ENCODE peak calls at places on chromosomes 5 and 9, in four cellular contexts. B is neural crest cell, Q is adrenal gland, R is PC-3. G is an unnamed sample.

GRCh38 chr5:124596595-124597388 is 149.6 kb downstream of the ZNF608 start:
- DNase-seq in R (peak), B (no peak), Q (no peak), G (peak)

GRCh38 chr5:29588276-29588675 is 1605.2 kb upstream of the CDH6 start:
- DNase-seq in Q (no peak), B (no peak), R (peak), G (no peak)

GRCh38 chr9:115604831-115605483 is 487.0 kb upstream of the TNC start:
- DNase-seq in B (no peak), Q (no peak), R (peak), G (peak)

GRCh38 chr5:57413145-57413544 is 69.5 kb downstream of the ACTBL2 start:
- DNase-seq in Q (no peak), B (no peak), R (peak), G (no peak)

GRCh38 chr9:14056235-14056930 is 257.6 kb downstream of the NFIB start:
- DNase-seq in Q (no peak), R (no peak), B (no peak), G (no peak)

GRCh38 chr5:112848116-112848811 is 12.8 kb upstream of the SRP19 start:
- DNase-seq in R (peak), Q (no peak), B (no peak), G (peak)

GRCh38 chr5:148748702-148749101 is 77.7 kb upstream of the ADRB2 start:
- DNase-seq in B (no peak), R (no peak), Q (no peak), G (no peak)

GRCh38 chr5:178392386-178392785 is 159.8 kb upstream of the PHYKPL start:
- DNase-seq in R (no peak), B (no peak), Q (no peak), G (no peak)

GRCh38 chr5:178196986-178197385 is 7.3 kb upstream of the HNRNPAB start:
- DNase-seq in B (no peak), Q (no peak), R (no peak), G (no peak)

GRCh38 chr9:8071445-8071798 is 271.8 kb upstream of the DMAC1 start:
- DNase-seq in R (no peak), B (no peak), Q (no peak), G (no peak)

GRCh38 chr5:78631931-78632330 is 16.6 kb downstream of the LHFPL2 start:
- DNase-seq in B (no peak), R (no peak), Q (no peak), G (no peak)

GRCh38 chr9:6973762-6974161 is 216.0 kb downstream of the KDM4C start:
- DNase-seq in R (peak), Q (no peak), B (no peak), G (no peak)

GRCh38 chr9:105073147-105073546 is 145.2 kb upstream of the ABCA1 start:
- DNase-seq in B (no peak), R (peak), Q (no peak), G (no peak)

GRCh38 chr5:178201221-178201926 is 3.0 kb upstream of the HNRNPAB start:
- DNase-seq in B (no peak), Q (no peak), R (no peak), G (peak)

GRCh38 chr5:134075102-134075501 is 39.4 kb upstream of the TCF7 start:
- DNase-seq in R (no peak), Q (no peak), B (no peak), G (no peak)

GRCh38 chr5:113686599-113686998 is 173.1 kb downstream of the YTHDC2 start:
- DNase-seq in B (no peak), Q (no peak), R (no peak), G (no peak)

GRCh38 chr5:55533806-55534435 is 843 bp downstream of the PLPP1 start:
- DNase-seq in Q (no peak), R (peak), B (peak), G (peak)

GRCh38 chr5:56112526-56113121 is 117.9 kb upstream of the IL6ST start:
- DNase-seq in Q (peak), R (peak), B (no peak), G (peak)

GRCh38 chr9:91417602-91418218 is 5.9 kb downstream of the NFIL3 start:
- DNase-seq in R (no peak), B (no peak), Q (peak), G (no peak)

GRCh38 chr5:132012385-132013005 is 1.0 kb upstream of the ACSL6 start:
- DNase-seq in B (peak), Q (peak), R (peak), G (peak)

GRCh38 chr5:143008809-143009521 is 238.8 kb downstream of the ARHGAP26 start:
- DNase-seq in R (peak), B (no peak), Q (no peak), G (peak)

GRCh38 chr5:97400537-97400936 is 217.5 kb upstream of the RIOK2 start:
- DNase-seq in R (no peak), Q (no peak), B (no peak), G (no peak)

GRCh38 chr5:77211013-77211690 is 672 bp downstream of the PDE8B start:
- DNase-seq in R (peak), B (no peak), Q (no peak), G (no peak)

GRCh38 chr5:50711280-50711679 is 44.8 kb downstream of the PARP8 start:
- DNase-seq in Q (peak), R (no peak), B (no peak), G (no peak)

GRCh38 chr5:50595199-50595598 is 71.2 kb upstream of the PARP8 start:
- DNase-seq in R (peak), B (no peak), Q (no peak), G (peak)

GRCh38 chr9:8362250-8362649 is 562.7 kb upstream of the DMAC1 start:
- DNase-seq in R (no peak), B (no peak), Q (no peak), G (no peak)

GRCh38 chr5:74595143-74595915 is 45.2 kb downstream of the ENC1 start:
- DNase-seq in R (no peak), B (no peak), Q (no peak), G (peak)

GRCh38 chr9:16147726-16148125 is 594.9 kb downstream of the CCDC171 start:
- DNase-seq in Q (no peak), B (no peak), R (no peak), G (no peak)

GRCh38 chr9:18675345-18675744 is 201.4 kb downstream of the ADAMTSL1 start:
- DNase-seq in B (no peak), Q (no peak), R (no peak), G (no peak)

GRCh38 chr9:28610339-28610738 is 1037.1 kb upstream of the C9orf72 start:
- DNase-seq in Q (no peak), B (no peak), R (no peak), G (no peak)

GRCh38 chr9:135589596-135590485 is 28.3 kb downstream of the PAEP start:
- DNase-seq in B (no peak), Q (no peak), R (no peak), G (no peak)

GRCh38 chr9:81430727-81431126 is 258.6 kb downstream of the TLE1 start:
- DNase-seq in B (no peak), R (peak), Q (no peak), G (peak)

GRCh38 chr9:107737987-107738743 is 248.6 kb upstream of the KLF4 start:
- DNase-seq in Q (peak), R (peak), B (no peak), G (peak)

GRCh38 chr9:20508242-20508641 is 114.1 kb downstream of the MLLT3 start:
- DNase-seq in Q (no peak), R (no peak), B (no peak), G (peak)

GRCh38 chr5:141669519-141669918 is 12.5 kb downstream of the ARAP3 start:
- DNase-seq in B (no peak), Q (no peak), R (no peak), G (no peak)
- TF ChIP-seq CTCF in B (no peak), Q (no peak), R (peak), G (peak)

GRCh38 chr9:125204477-125204876 is 4.1 kb downstream of the RABEPK start:
- DNase-seq in Q (no peak), B (no peak), R (no peak), G (no peak)

GRCh38 chr9:125200216-125201047 is at the start of gene RABEPK:
- DNase-seq in R (peak), Q (peak), B (peak), G (peak)

GRCh38 chr9:125203259-125203658 is 2.9 kb downstream of the RABEPK start:
- DNase-seq in R (no peak), Q (no peak), B (no peak), G (no peak)
- TF ChIP-seq CTCF in R (no peak), Q (no peak), B (no peak), G (peak)

GRCh38 chr5:140115186-140115500 is 1.2 kb downstream of the PURA start:
- DNase-seq in Q (no peak), R (no peak), B (no peak), G (no peak)
- TF ChIP-seq CTCF in Q (no peak), R (no peak), B (no peak), G (no peak)

DNA sequence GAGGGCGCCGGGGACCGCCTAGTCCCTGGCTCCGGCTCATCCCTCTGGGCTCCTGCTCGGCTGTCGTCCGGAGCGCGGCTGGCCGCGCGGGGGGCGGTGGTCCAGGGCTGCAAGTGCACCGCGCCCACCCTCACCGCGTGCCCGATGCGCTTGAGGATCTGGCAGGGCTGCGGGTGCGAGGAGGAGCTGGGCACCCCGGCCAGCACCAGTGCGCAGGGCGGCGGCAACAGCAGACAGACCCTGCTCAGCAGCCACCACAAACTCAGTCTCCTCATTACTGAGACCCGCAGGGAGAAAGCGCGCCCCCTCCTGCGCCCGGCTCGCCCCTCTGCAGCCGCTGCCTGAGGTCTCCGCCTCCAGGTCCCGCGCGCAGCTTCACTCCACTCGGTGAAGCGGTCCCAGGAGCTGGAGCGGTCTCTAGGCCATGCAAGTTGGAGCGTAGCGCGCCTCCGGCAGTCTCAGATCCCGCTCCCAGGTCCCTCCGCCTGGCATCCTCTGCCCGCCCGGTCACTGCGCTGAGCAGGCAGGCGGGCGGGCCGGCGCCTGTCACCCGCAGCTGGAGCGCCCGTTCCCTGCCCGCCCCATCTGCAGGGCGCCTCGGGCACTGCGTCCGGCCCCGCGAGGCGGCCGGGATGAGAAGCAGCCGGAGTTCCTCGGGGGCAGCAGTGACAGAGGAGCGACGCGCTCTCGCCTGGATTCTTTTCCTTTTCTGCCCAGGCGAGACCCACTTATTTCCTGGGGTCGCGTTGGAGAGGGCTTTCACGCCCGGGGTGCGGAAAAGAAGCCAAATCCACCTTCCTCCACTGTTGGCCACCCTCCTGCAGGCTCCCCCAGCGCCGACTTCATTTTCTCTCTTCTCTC is 512 bp downstream of the GRIN3A start:
- DNase-seq in R (no peak), B (peak), Q (no peak), G (no peak)
- TF ChIP-seq CTCF in R (no peak), B (peak), Q (no peak), G (no peak)

GRCh38 chr5:38497946-38498345 is 58.5 kb downstream of the LIFR start:
- DNase-seq in B (no peak), R (peak), Q (no peak), G (peak)
- TF ChIP-seq CTCF in B (no peak), R (peak), Q (no peak), G (peak)

DNA sequence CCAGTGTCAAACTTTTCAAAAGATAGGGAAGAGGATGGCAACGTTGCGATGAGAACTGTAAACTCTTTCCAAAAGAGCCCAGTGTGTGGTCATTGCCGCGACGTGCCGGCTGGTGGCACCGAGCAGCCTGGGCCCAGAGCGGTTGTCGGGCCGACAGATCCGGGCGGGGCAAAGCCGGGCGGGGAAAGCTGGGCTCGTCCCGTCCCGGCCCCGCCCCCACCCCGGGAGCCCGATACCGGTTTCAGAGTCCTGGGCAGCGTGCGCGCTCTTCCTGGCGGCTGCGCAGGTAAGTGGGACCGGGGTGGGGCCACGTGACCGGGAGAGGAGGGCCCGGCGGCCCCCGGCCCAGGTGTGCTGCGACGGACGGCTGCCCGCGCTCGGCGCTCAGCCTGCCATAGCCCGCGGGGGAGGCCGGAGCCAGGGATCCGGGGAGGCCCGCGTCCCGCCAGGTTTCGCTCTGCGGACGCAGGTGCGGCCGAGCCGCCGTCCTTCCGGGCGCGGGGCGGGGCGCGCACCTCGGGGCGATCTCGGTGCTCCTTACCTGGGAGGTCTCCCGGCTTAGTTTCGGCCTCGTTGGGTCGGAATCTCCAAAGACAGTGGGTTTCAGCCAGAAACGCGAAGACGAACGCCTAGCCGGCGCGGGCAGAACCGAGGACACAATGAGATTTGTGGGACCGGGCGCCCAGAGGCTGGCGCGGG is at the start of gene MARVELD2:
- DNase-seq in B (no peak), R (peak), Q (peak), G (no peak)
- TF ChIP-seq CTCF in B (peak), R (peak), Q (peak), G (no peak)

GRCh38 chr9:22809371-22809770 is 362.7 kb downstream of the DMRTA1 start:
- DNase-seq in R (no peak), Q (no peak), B (no peak), G (no peak)

GRCh38 chr9:22817181-22817580 is 370.6 kb downstream of the DMRTA1 start:
- DNase-seq in Q (no peak), B (no peak), R (peak), G (peak)

GRCh38 chr9:22815246-22815645 is 368.6 kb downstream of the DMRTA1 start:
- DNase-seq in R (no peak), Q (no peak), B (no peak), G (no peak)

GRCh38 chr9:22808876-22809275 is 362.3 kb downstream of the DMRTA1 start:
- DNase-seq in B (no peak), Q (no peak), R (no peak), G (no peak)

DNA sequence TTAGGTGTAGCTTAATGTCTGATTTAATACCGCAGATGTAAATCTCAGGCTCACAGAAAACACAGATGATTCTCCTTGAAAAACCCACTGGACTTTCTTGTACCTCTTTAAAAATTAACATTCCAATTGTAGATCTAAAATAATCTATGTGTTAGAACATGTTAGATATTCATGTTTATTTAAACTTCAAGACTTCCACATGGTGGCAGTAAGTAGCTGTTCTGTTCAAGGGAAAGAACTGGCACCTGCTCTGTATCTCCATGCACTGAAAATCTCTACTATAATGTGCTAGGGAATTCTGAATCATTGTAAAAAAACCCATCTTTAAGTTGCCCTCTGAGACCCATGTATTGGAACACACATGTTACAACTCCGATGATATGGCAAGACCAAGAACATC is 366.9 kb downstream of the DMRTA1 start:
- DNase-seq in Q (no peak), R (no peak), B (no peak), G (peak)
- TF ChIP-seq CTCF in Q (no peak), R (no peak), B (peak), G (peak)

DNA sequence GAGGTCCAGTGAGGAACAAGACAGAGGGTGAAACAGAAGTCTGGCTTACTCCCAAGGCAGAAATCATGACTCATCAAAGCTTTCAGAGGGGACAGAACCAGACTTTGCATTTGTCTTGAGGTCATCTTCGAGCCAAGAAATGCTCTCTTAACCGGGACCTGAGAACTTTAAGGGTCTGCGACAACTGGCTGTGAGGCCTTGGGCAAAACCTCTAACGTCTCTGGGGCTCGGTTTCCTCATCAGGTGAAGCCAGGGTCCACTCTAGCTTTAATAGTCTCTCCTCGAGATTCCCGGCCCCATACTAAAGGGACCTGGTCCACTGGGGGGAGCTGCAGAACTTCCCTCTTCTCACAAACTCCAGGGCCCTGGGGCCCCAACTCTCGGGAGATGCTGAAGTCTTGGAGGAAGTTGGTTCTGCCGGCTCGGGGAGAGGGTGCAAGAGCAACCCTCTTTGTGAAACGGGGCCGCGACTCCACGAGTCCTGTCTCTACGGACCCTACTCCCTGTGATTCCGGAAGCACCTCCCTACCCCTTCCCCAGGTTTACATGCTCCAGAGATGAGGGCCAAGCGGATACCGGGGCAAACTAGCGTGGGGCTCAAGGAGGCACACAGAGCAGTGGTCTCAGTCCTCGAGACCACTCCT is 2.6 kb downstream of the GLIS3 start:
- DNase-seq in B (peak), Q (peak), R (peak), G (peak)
- TF ChIP-seq CTCF in B (peak), Q (peak), R (peak), G (peak)

GRCh38 chr9:93904649-93905472 is 50.3 kb downstream of the BARX1 start:
- DNase-seq in R (no peak), B (no peak), Q (no peak), G (no peak)
- TF ChIP-seq CTCF in R (no peak), B (no peak), Q (no peak), G (no peak)

G was measured in HFFc6.